ENCODE peak calls at places on chromosomes 13 and 19, in ten cellular contexts. O is CD4-positive, alpha-beta T cell; W is NCI-H2107; X is T-helper 2 cell; F is mucosa of descending colon; T is GM03348; V is choroid plexus epithelial cell; D is naive thymus-derived CD4-positive, alpha-beta T cell; G is astrocyte of the hippocampus; J is amniotic stem cell. U is an unnamed sample.

GRCh38 chr19:47610546-47610894 is 1.6 kb downstream of the BICRA start:
- DNase-seq in D (no peak), W (no peak), V (no peak), X (no peak), J (no peak), G (no peak), F (no peak), T (no peak), O (no peak), U (no peak)

GRCh38 chr13:79463604-79464003 is 17.4 kb upstream of the NDFIP2 start:
- DNase-seq in O (no peak), X (no peak), J (no peak), D (no peak), W (no peak), F (no peak), G (no peak), V (no peak), T (no peak), U (no peak)

GRCh38 chr13:66994097-66994496 is 236.0 kb downstream of the PCDH9 start:
- DNase-seq in G (peak; percentile 84), T (peak; percentile 51), F (peak; percentile 51), X (no peak), V (peak; percentile 76), O (no peak), J (peak; percentile 43), D (peak; percentile 20), W (no peak), U (peak; percentile 31)

GRCh38 chr13:45817833-45818232 is 33.7 kb downstream of the SIAH3 start:
- DNase-seq in W (no peak), G (no peak), J (no peak), O (no peak), F (no peak), D (no peak), X (no peak), V (peak; percentile 28), T (no peak), U (no peak)

GRCh38 chr13:41008349-41008980 is 10.7 kb downstream of the ELF1 start:
- DNase-seq in X (no peak), O (no peak), D (no peak), F (no peak), T (peak; percentile 39), W (no peak), J (no peak), G (no peak), V (peak; percentile 82), U (peak; percentile 23)

GRCh38 chr13:59182241-59182640 is 981.5 kb downstream of the DIAPH3 start:
- DNase-seq in D (no peak), X (no peak), O (no peak), V (peak; percentile 33), F (no peak), G (no peak), T (no peak), W (no peak), J (no peak), U (no peak)

GRCh38 chr19:41386442-41386841 is 10.1 kb downstream of the TMEM91 start:
- DNase-seq in O (no peak), G (no peak), X (no peak), J (no peak), F (no peak), D (no peak), T (no peak), W (no peak), V (peak; percentile 30), U (no peak)

GRCh38 chr19:33093420-33094210 is 12.6 kb downstream of the GPATCH1 start:
- DNase-seq in T (no peak), G (no peak), D (no peak), X (no peak), O (no peak), F (no peak), W (no peak), V (no peak), J (no peak), U (no peak)

GRCh38 chr13:26037302-26037701 is 14.5 kb downstream of the SHISA2 start:
- DNase-seq in V (peak; percentile 48), G (no peak), T (no peak), O (no peak), W (no peak), D (peak; percentile 19), X (no peak), J (no peak), F (peak; percentile 28), U (no peak)

GRCh38 chr13:30906411-30906990 is 430 bp downstream of the MEDAG start:
- DNase-seq in F (no peak), G (peak; percentile 55), J (no peak), V (peak; percentile 36), X (no peak), O (no peak), D (no peak), T (peak; percentile 40), W (no peak), U (no peak)

GRCh38 chr19:3459322-3459881 is 20.9 kb downstream of the SMIM24 start:
- DNase-seq in X (no peak), T (peak; percentile 97), D (no peak), W (no peak), O (no peak), G (peak; percentile 97), J (peak; percentile 14), V (peak; percentile 97), F (peak; percentile 56), U (no peak)

GRCh38 chr19:37779139-37780035 is at the start of gene ZNF573:
- DNase-seq in W (peak; percentile 72), G (peak; percentile 95), X (peak; percentile 65), T (peak; percentile 92), V (peak; percentile 92), F (peak; percentile 94), J (peak; percentile 87), O (peak; percentile 77), D (peak; percentile 97), U (peak; percentile 91)

GRCh38 chr13:22112956-22113750 is 442.3 kb downstream of the FGF9 start:
- DNase-seq in G (no peak), F (no peak), T (no peak), O (no peak), J (no peak), V (no peak), W (no peak), X (no peak), D (no peak), U (no peak)

GRCh38 chr13:97145057-97145456 is 77.1 kb upstream of the MBNL2 start:
- DNase-seq in V (no peak), T (no peak), F (no peak), J (no peak), G (no peak), W (no peak), O (no peak), X (no peak), D (no peak), U (no peak)

GRCh38 chr13:24106429-24106828 is 54.1 kb upstream of the SPATA13 start:
- DNase-seq in G (no peak), F (no peak), V (no peak), O (no peak), J (no peak), T (no peak), D (no peak), X (no peak), W (no peak), U (no peak)

GRCh38 chr13:97295279-97296182 is 73.4 kb downstream of the MBNL2 start:
- DNase-seq in D (no peak), T (peak; percentile 24), V (peak; percentile 45), X (no peak), O (no peak), G (peak; percentile 45), F (no peak), J (peak; percentile 35), W (no peak), U (no peak)

GRCh38 chr13:77222909-77223308 is 104.0 kb downstream of the MYCBP2 start:
- DNase-seq in D (no peak), W (no peak), J (no peak), F (no peak), X (no peak), V (no peak), T (no peak), O (no peak), G (no peak), U (no peak)

GRCh38 chr13:97000295-97000925 is 6.1 kb upstream of the OXGR1 start:
- DNase-seq in J (no peak), F (no peak), D (no peak), V (no peak), T (peak; percentile 54), G (no peak), W (no peak), O (no peak), X (no peak), U (no peak)

GRCh38 chr19:17236831-17237543 is 8.7 kb downstream of the NR2F6 start:
- DNase-seq in X (no peak), V (no peak), J (no peak), F (no peak), D (no peak), G (no peak), O (no peak), W (no peak), T (no peak), U (no peak)

GRCh38 chr13:97319088-97319487 is 97.0 kb downstream of the MBNL2 start:
- DNase-seq in V (no peak), D (no peak), J (no peak), X (no peak), O (no peak), W (no peak), F (no peak), T (no peak), G (no peak), U (no peak)

GRCh38 chr13:102597029-102598015 is 536 bp downstream of the TPP2 start:
- DNase-seq in X (no peak), F (peak; percentile 37), O (no peak), D (peak; percentile 29), V (peak; percentile 66), W (no peak), G (peak; percentile 38), J (peak; percentile 1), T (peak; percentile 41), U (no peak)

GRCh38 chr13:107883561-107884175 is 331.7 kb downstream of the LIG4 start:
- DNase-seq in F (no peak), V (peak; percentile 71), D (no peak), W (no peak), G (peak; percentile 70), T (no peak), J (peak; percentile 59), O (no peak), X (no peak), U (no peak)

GRCh38 chr19:3250675-3251074 is 26.2 kb downstream of the CELF5 start:
- DNase-seq in F (peak; percentile 52), G (no peak), D (peak; percentile 35), V (peak; percentile 22), O (peak; percentile 52), W (no peak), J (no peak), X (peak; percentile 34), T (peak; percentile 66), U (no peak)

GRCh38 chr19:44617481-44617880 is 4.1 kb downstream of the IGSF23 start:
- DNase-seq in T (no peak), G (no peak), F (no peak), X (no peak), O (no peak), W (no peak), D (no peak), V (no peak), J (no peak), U (no peak)

GRCh38 chr19:49793561-49793840 is 19.6 kb downstream of the FUZ start:
- DNase-seq in F (no peak), X (no peak), W (no peak), G (peak; percentile 26), V (no peak), D (no peak), T (no peak), J (no peak), O (no peak), U (no peak)

GRCh38 chr13:81498969-81499368 is 1158.0 kb upstream of the SPRY2 start:
- DNase-seq in W (no peak), D (no peak), X (no peak), J (no peak), T (no peak), F (no peak), V (no peak), O (no peak), G (no peak), U (no peak)

GRCh38 chr13:94548382-94549240 is 47.3 kb downstream of the TGDS start:
- DNase-seq in F (peak; percentile 61), W (no peak), V (peak; percentile 55), G (no peak), J (no peak), O (peak; percentile 53), X (no peak), T (no peak), D (no peak), U (no peak)

GRCh38 chr13:99467764-99468163 is 33.5 kb upstream of the TM9SF2 start:
- DNase-seq in O (no peak), V (peak; percentile 66), D (no peak), G (peak; percentile 31), W (no peak), T (peak; percentile 64), J (peak; percentile 3), F (no peak), X (no peak), U (no peak)

U was measured in HS-27A.